ENCODE peak calls at places on chromosomes 4 and X, in seven cellular contexts. One of them, this sample, is unnamed.

GRCh38 chr4:159540501-159540900 is 437.6 kb downstream of the RAPGEF2 start:
- DNase-seq in PC-3: no peak
- DNase-seq in GM23338: peak
- DNase-seq in SK-N-SH: no peak
- DNase-seq in MM.1S: no peak
- DNase-seq in OCI-LY7: no peak
- DNase-seq in HCT116: no peak
- DNase-seq in this sample: no peak

GRCh38 chr4:13558881-13559280 is 14.6 kb upstream of the NKX3-2 start:
- DNase-seq in MM.1S: no peak
- DNase-seq in SK-N-SH: no peak
- DNase-seq in OCI-LY7: no peak
- DNase-seq in PC-3: peak
- DNase-seq in HCT116: no peak
- DNase-seq in GM23338: no peak
- DNase-seq in this sample: no peak

GRCh38 chrX:39137363-39137954 is 336.2 kb downstream of the MID1IP1 start:
- DNase-seq in MM.1S: no peak
- DNase-seq in HCT116: no peak
- DNase-seq in OCI-LY7: no peak
- DNase-seq in SK-N-SH: no peak
- DNase-seq in GM23338: no peak
- DNase-seq in PC-3: no peak
- DNase-seq in this sample: no peak

GRCh38 chrX:153537526-153538295 is 20.3 kb downstream of the ATP2B3 start:
- DNase-seq in GM23338: no peak
- DNase-seq in PC-3: no peak
- DNase-seq in SK-N-SH: peak
- DNase-seq in OCI-LY7: no peak
- DNase-seq in HCT116: no peak
- DNase-seq in MM.1S: no peak
- DNase-seq in this sample: no peak

GRCh38 chr4:182185491-182185890 is 57.7 kb upstream of the TENM3 start:
- DNase-seq in MM.1S: no peak
- DNase-seq in PC-3: no peak
- DNase-seq in SK-N-SH: no peak
- DNase-seq in HCT116: no peak
- DNase-seq in GM23338: no peak
- DNase-seq in OCI-LY7: no peak
- DNase-seq in this sample: no peak

GRCh38 chr4:138890921-138891570 is 124.5 kb upstream of the NOCT start:
- DNase-seq in HCT116: no peak
- DNase-seq in PC-3: no peak
- DNase-seq in GM23338: no peak
- DNase-seq in MM.1S: no peak
- DNase-seq in SK-N-SH: no peak
- DNase-seq in OCI-LY7: no peak
- DNase-seq in this sample: no peak

GRCh38 chrX:119502727-119503483 is 34.7 kb downstream of the SLC25A5 start:
- DNase-seq in OCI-LY7: no peak
- DNase-seq in MM.1S: no peak
- DNase-seq in SK-N-SH: no peak
- DNase-seq in PC-3: peak
- DNase-seq in HCT116: no peak
- DNase-seq in GM23338: no peak
- DNase-seq in this sample: peak

GRCh38 chr4:140151700-140152014 is 2.3 kb downstream of the MAML3 start:
- DNase-seq in GM23338: peak
- DNase-seq in SK-N-SH: peak
- DNase-seq in PC-3: peak
- DNase-seq in OCI-LY7: peak
- DNase-seq in HCT116: peak
- DNase-seq in MM.1S: peak
- DNase-seq in this sample: peak

GRCh38 chr4:54941994-54942552 is 183.3 kb downstream of the KDR start:
- DNase-seq in OCI-LY7: peak
- DNase-seq in GM23338: no peak
- DNase-seq in SK-N-SH: no peak
- DNase-seq in PC-3: no peak
- DNase-seq in HCT116: no peak
- DNase-seq in MM.1S: no peak
- DNase-seq in this sample: no peak

GRCh38 chrX:109472939-109473713 is 8.8 kb downstream of the GUCY2F start:
- DNase-seq in SK-N-SH: peak
- DNase-seq in OCI-LY7: peak
- DNase-seq in GM23338: peak
- DNase-seq in MM.1S: peak
- DNase-seq in PC-3: peak
- DNase-seq in HCT116: peak
- DNase-seq in this sample: peak

DNA sequence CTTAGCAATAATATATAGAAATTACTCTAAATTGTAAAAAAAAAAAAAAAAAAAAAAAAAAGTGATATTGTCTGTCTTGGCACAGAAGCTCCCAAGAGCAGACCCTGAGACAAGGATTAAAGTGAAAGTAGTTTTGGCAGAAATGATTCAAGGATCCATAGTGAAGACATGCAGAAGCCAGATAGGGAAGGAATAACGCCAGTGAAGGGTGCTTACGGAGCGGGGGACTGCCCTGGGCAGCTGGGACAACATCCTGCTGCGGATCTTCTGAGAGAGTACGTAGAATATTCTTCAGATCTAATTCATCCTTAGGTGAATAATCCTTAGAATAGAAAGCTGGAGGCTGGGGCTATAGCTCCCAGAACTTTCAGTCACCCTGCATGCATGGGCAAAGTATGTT is 39.8 kb downstream of the ARHGAP24 start:
- DNase-seq in HCT116: no peak
- DNase-seq in SK-N-SH: no peak
- DNase-seq in OCI-LY7: no peak
- DNase-seq in PC-3: no peak
- DNase-seq in MM.1S: no peak
- DNase-seq in GM23338: no peak
- DNase-seq in this sample: no peak
- H3K4me3 ChIP-seq in HCT116: no peak
- H3K4me3 ChIP-seq in SK-N-SH: no peak
- H3K4me3 ChIP-seq in OCI-LY7: no peak
- H3K4me3 ChIP-seq in PC-3: no peak
- H3K4me3 ChIP-seq in MM.1S: no peak
- H3K4me3 ChIP-seq in GM23338: no peak
- H3K4me3 ChIP-seq in this sample: no peak

GRCh38 chr4:67082746-67083145 is 462.6 kb downstream of the CENPC start:
- DNase-seq in MM.1S: no peak
- DNase-seq in PC-3: no peak
- DNase-seq in GM23338: no peak
- DNase-seq in OCI-LY7: no peak
- DNase-seq in HCT116: no peak
- DNase-seq in SK-N-SH: no peak
- DNase-seq in this sample: no peak

GRCh38 chr4:67083496-67083895 is 461.8 kb downstream of the CENPC start:
- DNase-seq in OCI-LY7: no peak
- DNase-seq in SK-N-SH: no peak
- DNase-seq in MM.1S: no peak
- DNase-seq in PC-3: no peak
- DNase-seq in HCT116: no peak
- DNase-seq in GM23338: peak
- DNase-seq in this sample: no peak

GRCh38 chr4:67091668-67092067 is 453.6 kb downstream of the CENPC start:
- DNase-seq in OCI-LY7: no peak
- DNase-seq in PC-3: no peak
- DNase-seq in MM.1S: no peak
- DNase-seq in HCT116: no peak
- DNase-seq in GM23338: no peak
- DNase-seq in SK-N-SH: no peak
- DNase-seq in this sample: no peak

GRCh38 chr4:67084801-67085200 is 460.5 kb downstream of the CENPC start:
- DNase-seq in MM.1S: no peak
- DNase-seq in PC-3: peak
- DNase-seq in HCT116: no peak
- DNase-seq in SK-N-SH: no peak
- DNase-seq in OCI-LY7: no peak
- DNase-seq in GM23338: no peak
- DNase-seq in this sample: no peak

GRCh38 chr4:67087897-67088296 is 457.4 kb downstream of the CENPC start:
- DNase-seq in HCT116: peak
- DNase-seq in PC-3: peak
- DNase-seq in OCI-LY7: peak
- DNase-seq in MM.1S: peak
- DNase-seq in SK-N-SH: peak
- DNase-seq in GM23338: peak
- DNase-seq in this sample: peak
- TF ChIP-seq EZH2phosphoT487 in HCT116: no peak
- TF ChIP-seq EZH2phosphoT487 in PC-3: no peak
- TF ChIP-seq EZH2phosphoT487 in OCI-LY7: no peak
- TF ChIP-seq EZH2phosphoT487 in MM.1S: no peak
- TF ChIP-seq EZH2phosphoT487 in SK-N-SH: no peak
- TF ChIP-seq EZH2phosphoT487 in GM23338: no peak
- TF ChIP-seq EZH2phosphoT487 in this sample: no peak

GRCh38 chr4:101791189-101791572 is 651 bp downstream of the BANK1 start:
- DNase-seq in OCI-LY7: no peak
- DNase-seq in GM23338: peak
- DNase-seq in SK-N-SH: no peak
- DNase-seq in MM.1S: no peak
- DNase-seq in PC-3: peak
- DNase-seq in HCT116: peak
- DNase-seq in this sample: no peak

GRCh38 chr4:101787917-101788316 is 2.6 kb upstream of the BANK1 start:
- DNase-seq in PC-3: no peak
- DNase-seq in SK-N-SH: no peak
- DNase-seq in MM.1S: no peak
- DNase-seq in GM23338: no peak
- DNase-seq in OCI-LY7: no peak
- DNase-seq in HCT116: no peak
- DNase-seq in this sample: no peak

GRCh38 chr4:101793397-101793796 is 2.9 kb downstream of the BANK1 start:
- DNase-seq in MM.1S: no peak
- DNase-seq in SK-N-SH: no peak
- DNase-seq in PC-3: no peak
- DNase-seq in HCT116: no peak
- DNase-seq in GM23338: no peak
- DNase-seq in OCI-LY7: no peak
- DNase-seq in this sample: no peak

GRCh38 chr4:101792056-101792575 is 1.6 kb downstream of the BANK1 start:
- DNase-seq in GM23338: no peak
- DNase-seq in OCI-LY7: no peak
- DNase-seq in MM.1S: no peak
- DNase-seq in PC-3: peak
- DNase-seq in HCT116: no peak
- DNase-seq in SK-N-SH: no peak
- DNase-seq in this sample: no peak

DNA sequence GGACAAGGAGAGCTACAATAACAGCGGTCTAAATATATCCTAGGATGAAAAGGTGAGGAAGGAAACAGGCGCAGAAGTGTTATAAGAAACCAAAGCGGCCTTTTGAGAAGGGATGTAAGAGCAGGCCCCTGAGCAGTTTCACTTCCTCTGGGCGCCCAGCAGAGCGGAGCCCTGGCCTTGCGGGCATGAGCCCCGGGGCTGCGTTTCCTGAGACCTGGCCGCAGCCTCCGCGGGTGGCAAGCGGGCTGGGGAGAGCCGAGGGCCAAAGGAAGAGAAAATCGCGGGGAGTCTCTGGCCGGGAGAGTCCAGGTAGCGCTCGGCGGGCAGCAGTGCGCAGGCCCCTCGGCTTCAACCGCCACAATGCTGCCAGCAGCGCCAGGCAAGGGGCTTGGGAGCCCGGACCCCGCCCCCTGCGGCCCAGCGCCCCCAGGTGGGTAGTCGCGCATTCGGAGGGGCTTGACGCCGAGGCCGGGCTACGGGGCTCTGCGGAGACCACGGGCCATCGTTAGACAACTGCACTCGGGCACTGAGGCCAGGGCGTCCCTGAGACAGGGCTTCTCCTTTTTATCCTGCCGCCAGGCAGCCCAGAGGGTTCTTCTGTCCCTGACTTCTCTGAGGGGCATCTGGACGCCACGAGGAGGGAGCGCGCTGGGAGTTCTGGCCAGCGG is at the start of gene BANK1:
- DNase-seq in SK-N-SH: peak
- DNase-seq in MM.1S: peak
- DNase-seq in HCT116: peak
- DNase-seq in OCI-LY7: peak
- DNase-seq in PC-3: peak
- DNase-seq in GM23338: peak
- DNase-seq in this sample: peak
- H3K4me3 ChIP-seq in SK-N-SH: no peak
- H3K4me3 ChIP-seq in MM.1S: peak
- H3K4me3 ChIP-seq in HCT116: peak
- H3K4me3 ChIP-seq in OCI-LY7: no peak
- H3K4me3 ChIP-seq in PC-3: peak
- H3K4me3 ChIP-seq in GM23338: peak
- H3K4me3 ChIP-seq in this sample: peak

GRCh38 chr4:176137626-176138025 is 57.8 kb downstream of the SPATA4 start:
- DNase-seq in HCT116: no peak
- DNase-seq in MM.1S: no peak
- DNase-seq in PC-3: peak
- DNase-seq in SK-N-SH: no peak
- DNase-seq in GM23338: no peak
- DNase-seq in OCI-LY7: no peak
- DNase-seq in this sample: no peak
- TF ChIP-seq EZH2phosphoT487 in HCT116: no peak
- TF ChIP-seq EZH2phosphoT487 in MM.1S: no peak
- TF ChIP-seq EZH2phosphoT487 in PC-3: no peak
- TF ChIP-seq EZH2phosphoT487 in SK-N-SH: no peak
- TF ChIP-seq EZH2phosphoT487 in GM23338: no peak
- TF ChIP-seq EZH2phosphoT487 in OCI-LY7: no peak
- TF ChIP-seq EZH2phosphoT487 in this sample: no peak

DNA sequence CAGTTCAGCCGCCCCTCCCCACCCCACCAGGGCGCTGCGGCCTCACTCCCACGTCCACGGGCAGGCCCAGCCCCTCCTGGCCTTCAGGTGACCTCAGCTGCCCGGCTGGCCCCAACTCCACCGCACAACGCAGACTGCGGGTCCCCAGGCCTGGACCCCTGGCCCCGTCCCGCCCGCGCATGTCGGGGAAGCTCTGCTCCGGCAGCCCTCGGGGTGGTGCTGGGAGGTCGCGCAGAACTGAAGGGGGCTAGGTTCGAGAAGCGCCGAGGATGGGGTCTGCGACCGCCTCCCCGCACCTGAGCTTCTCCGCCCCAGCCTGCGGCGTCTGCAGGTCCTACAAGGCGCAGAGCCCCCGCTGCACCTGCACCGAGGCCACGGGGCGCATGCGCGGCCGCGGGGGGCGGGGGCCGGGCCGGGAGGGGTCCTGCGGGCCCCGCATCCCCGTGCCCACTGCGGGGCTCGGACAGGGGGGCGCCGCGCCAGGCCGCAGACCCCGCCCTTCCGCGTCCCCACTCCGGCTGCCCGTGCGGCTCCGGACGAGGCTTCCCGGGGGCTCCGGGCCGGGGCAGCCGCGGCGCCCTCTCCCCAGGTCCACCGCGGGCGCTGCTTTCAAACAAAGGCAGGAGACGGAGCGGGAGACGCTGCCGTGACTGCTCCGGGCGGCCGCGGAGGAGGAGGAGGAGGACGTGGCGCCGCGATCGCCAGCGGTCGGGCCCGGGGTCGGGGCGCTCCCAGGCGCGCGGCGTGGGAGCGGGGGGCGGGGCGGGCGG is 678 bp upstream of the NAT8L start:
- DNase-seq in SK-N-SH: peak
- DNase-seq in OCI-LY7: no peak
- DNase-seq in GM23338: peak
- DNase-seq in HCT116: no peak
- DNase-seq in MM.1S: no peak
- DNase-seq in PC-3: no peak
- DNase-seq in this sample: peak
- H3K4me3 ChIP-seq in SK-N-SH: peak
- H3K4me3 ChIP-seq in OCI-LY7: no peak
- H3K4me3 ChIP-seq in GM23338: peak
- H3K4me3 ChIP-seq in HCT116: peak
- H3K4me3 ChIP-seq in MM.1S: no peak
- H3K4me3 ChIP-seq in PC-3: no peak
- H3K4me3 ChIP-seq in this sample: peak

GRCh38 chrX:54208531-54208930 is 25.5 kb upstream of the FAM120C start:
- DNase-seq in SK-N-SH: no peak
- DNase-seq in GM23338: no peak
- DNase-seq in OCI-LY7: no peak
- DNase-seq in MM.1S: no peak
- DNase-seq in PC-3: no peak
- DNase-seq in HCT116: no peak
- DNase-seq in this sample: no peak
- TF ChIP-seq EZH2phosphoT487 in SK-N-SH: no peak
- TF ChIP-seq EZH2phosphoT487 in GM23338: no peak
- TF ChIP-seq EZH2phosphoT487 in OCI-LY7: no peak
- TF ChIP-seq EZH2phosphoT487 in MM.1S: no peak
- TF ChIP-seq EZH2phosphoT487 in PC-3: no peak
- TF ChIP-seq EZH2phosphoT487 in HCT116: no peak
- TF ChIP-seq EZH2phosphoT487 in this sample: no peak

This sample was measured in hepatocyte.